ENCODE peak calls at places on chromosomes 4 and X, in five cellular contexts. G is colonic mucosa; C is stimulated activated CD4-positive, alpha-beta T cell treated with anti-CD3 and anti-CD28 coated beads, TNF-alpha, amount 100 ng/mL, for 48 hours; B is adipocyte; O is activated T-helper 9 cell treated with anti-CD3 and anti-CD28 coated beads, Interleukin-2, amount 50 U/mL, for 16 hours. F is an unnamed sample.

GRCh38 chrX:479273-479981 is 92.7 kb upstream of the PPP2R3B start:
- DNase-seq in O (no peak), G (no peak), C (no peak), B (no peak), F (no peak)

GRCh38 chr4:159484049-159484448 is 381.2 kb downstream of the RAPGEF2 start:
- DNase-seq in B (no peak), O (no peak), G (no peak), C (no peak), F (no peak)

GRCh38 chr4:87805971-87806370 is 6.6 kb downstream of the IBSP start:
- DNase-seq in O (no peak), B (peak; percentile 27), G (no peak), C (no peak), F (no peak)

GRCh38 chr4:80202190-80202711 is 4.9 kb downstream of the PRDM8 start:
- DNase-seq in B (peak; percentile 93), G (peak; percentile 87), O (peak; percentile 72), C (peak; percentile 43), F (peak; percentile 90)

GRCh38 chr4:38091636-38092035 is 131.4 kb downstream of the PTTG2 start:
- DNase-seq in G (no peak), B (no peak), C (no peak), O (no peak), F (no peak)

GRCh38 chr4:145183023-145183422 is 2.6 kb upstream of the OTUD4 start:
- DNase-seq in B (peak; percentile 6), C (no peak), O (no peak), G (no peak), F (peak; percentile 71)

GRCh38 chr4:127400736-127401346 is 231.9 kb upstream of the INTU start:
- DNase-seq in B (peak; percentile 90), O (no peak), C (no peak), G (peak; percentile 56), F (peak; percentile 76)

GRCh38 chr4:73762409-73762808 is 22.0 kb downstream of the CXCL8 start:
- DNase-seq in C (no peak), B (no peak), O (no peak), G (no peak), F (no peak)